ENCODE peak calls at places on chromosomes 4 and X, in four cellular contexts. V, A, X and U are unnamed samples.
A peak's percentile ranks its signal among the peaks of the same experiment; 100 is the strongest.

GRCh38 chrX:108306086-108306485 is 132.1 kb downstream of the COL4A6 start:
- DNase-seq in V (no peak), A (no peak), X (no peak), U (no peak)

GRCh38 chr4:152853293-152853692 is 73.5 kb downstream of the ARFIP1 start:
- DNase-seq in V (no peak), A (no peak), X (no peak), U (no peak)

GRCh38 chrX:10482262-10482661 is 138.1 kb downstream of the MID1 start:
- DNase-seq in V (no peak), A (no peak), X (peak; percentile 35), U (no peak)

GRCh38 chrX:19904778-19905367 is 17.5 kb upstream of the SH3KBP1 start:
- DNase-seq in V (no peak), A (no peak), X (peak; percentile 41), U (peak; percentile 15)

GRCh38 chr4:35300996-35301774 is 943.1 kb downstream of the ARAP2 start:
- DNase-seq in V (no peak), A (no peak), X (no peak), U (no peak)

GRCh38 chrX:1336331-1337143 is at the start of gene IL3RA:
- DNase-seq in V (peak; percentile 23), A (no peak), X (peak; percentile 48), U (no peak)

GRCh38 chrX:1518512-1518911 is 18.5 kb downstream of the P2RY8 start:
- DNase-seq in V (no peak), A (no peak), X (no peak), U (no peak)

GRCh38 chr4:37715889-37716402 is 29.8 kb upstream of the RELL1 start:
- DNase-seq in V (no peak), A (no peak), X (no peak), U (peak; percentile 57)

GRCh38 chr4:73832651-73833237 is 3.7 kb upstream of the CXCL6 start:
- DNase-seq in V (no peak), A (no peak), X (no peak), U (no peak)

GRCh38 chr4:6308890-6309643 is 39.4 kb downstream of the WFS1 start:
- DNase-seq in V (peak; percentile 33), A (no peak), X (no peak), U (peak; percentile 18)

GRCh38 chrX:140092121-140092520 is 126.8 kb upstream of the CXorf66 start:
- DNase-seq in V (no peak), A (no peak), X (no peak), U (no peak)

GRCh38 chr4:152115794-152116193 is 355.0 kb upstream of the GATB start:
- DNase-seq in V (no peak), A (peak; percentile 50), X (no peak), U (peak; percentile 60)

GRCh38 chrX:120137439-120137838 is 21.0 kb upstream of the RHOXF2 start:
- DNase-seq in V (no peak), A (no peak), X (no peak), U (no peak)

GRCh38 chr4:2247128-2248043 is 5.5 kb upstream of the HAUS3 start:
- DNase-seq in V (no peak), A (no peak), X (no peak), U (peak; percentile 6)

GRCh38 chrX:97021680-97022079 is 138.0 kb downstream of the RPA4 start:
- DNase-seq in V (no peak), A (no peak), X (no peak), U (no peak)

GRCh38 chrX:149365061-149365460 is 140.0 kb downstream of the IDS start:
- DNase-seq in V (no peak), A (no peak), X (no peak), U (no peak)

GRCh38 chr4:73187325-73187724 is 71.3 kb downstream of the ANKRD17 start:
- DNase-seq in V (no peak), A (no peak), X (no peak), U (no peak)

GRCh38 chrX:32448945-32449344 is 762.4 kb downstream of the DMD start:
- DNase-seq in V (no peak), A (no peak), X (peak; percentile 7), U (no peak)

GRCh38 chr4:53455766-53456165 is 78.3 kb downstream of the FIP1L1 start:
- DNase-seq in V (no peak), A (no peak), X (no peak), U (no peak)

GRCh38 chr4:120730777-120731320 is 191.7 kb downstream of the PRDM5 start:
- DNase-seq in V (no peak), A (no peak), X (no peak), U (no peak)

GRCh38 chrX:30613736-30614135 is 36.2 kb upstream of the TASL start:
- DNase-seq in V (no peak), A (no peak), X (no peak), U (no peak)

GRCh38 chr4:107519057-107519456 is 201.0 kb downstream of the PAPSS1 start:
- DNase-seq in V (no peak), A (no peak), X (no peak), U (no peak)

GRCh38 chrX:129427267-129427666 is 96.0 kb downstream of the SMARCA1 start:
- DNase-seq in V (no peak), A (no peak), X (no peak), U (no peak)